ENCODE peak calls at places on chromosomes 11 and 22, in four cellular contexts. Q is C1 segment of cervical spinal cord, X is foreskin melanocyte, V is EL. L is an unnamed sample.
A peak's percentile ranks its signal among the peaks of the same experiment; 100 is the strongest.

GRCh38 chr11:30091728-30092127 is 74.9 kb upstream of the KCNA4 start:
- DNase-seq in Q (no peak), X (no peak), V (no peak), L (no peak)

GRCh38 chr22:21902296-21903087 is 35.0 kb upstream of the MAPK1 start:
- DNase-seq in Q (no peak), X (no peak), V (no peak), L (peak; percentile 56)

GRCh38 chr11:112320668-112321067 is 60.0 kb upstream of the PLET1 start:
- DNase-seq in Q (no peak), X (peak; percentile 56), V (peak; percentile 87), L (no peak)

GRCh38 chr11:122852071-122852831 is 14.0 kb downstream of the CRTAM start:
- DNase-seq in Q (no peak), X (no peak), V (peak; percentile 45), L (no peak)

GRCh38 chr11:62400760-62401159 is 18.1 kb upstream of the SCGB1A1 start:
- DNase-seq in Q (peak; percentile 62), X (no peak), V (peak; percentile 61), L (no peak)

GRCh38 chr22:27186643-27187042 is 529.3 kb downstream of the MIAT start:
- DNase-seq in Q (no peak), X (no peak), V (no peak), L (no peak)

GRCh38 chr11:107836811-107837210 is 21.8 kb downstream of the SLC35F2 start:
- DNase-seq in Q (no peak), X (no peak), V (no peak), L (no peak)

GRCh38 chr11:59818572-59818971 is 8.0 kb upstream of the MRPL16 start:
- DNase-seq in Q (no peak), X (no peak), V (no peak), L (no peak)

GRCh38 chr11:60836866-60837510 is 4.9 kb upstream of the CCDC86 start:
- DNase-seq in Q (no peak), X (no peak), V (no peak), L (no peak)

GRCh38 chr11:129148487-129148886 is 43.6 kb downstream of the ARHGAP32 start:
- DNase-seq in Q (no peak), X (no peak), V (no peak), L (no peak)

GRCh38 chr11:75240381-75241035 is at the start of gene TPBGL:
- DNase-seq in Q (no peak), X (no peak), V (peak; percentile 15), L (no peak)

GRCh38 chr11:64249038-64249437 is 2.3 kb upstream of the PLCB3 start:
- DNase-seq in Q (no peak), X (no peak), V (no peak), L (no peak)

GRCh38 chr22:36336246-36337182 is 51.3 kb downstream of the MYH9 start:
- DNase-seq in Q (no peak), X (no peak), V (no peak), L (no peak)

GRCh38 chr11:74319139-74319538 is 7.7 kb upstream of the P4HA3 start:
- DNase-seq in Q (no peak), X (peak; percentile 58), V (peak; percentile 87), L (no peak)

GRCh38 chr22:24118689-24119384 is 62.5 kb upstream of the SUSD2 start:
- DNase-seq in Q (peak; percentile 38), X (no peak), V (no peak), L (no peak)

GRCh38 chr11:88494857-88495256 is 157.3 kb upstream of the CTSC start:
- DNase-seq in Q (no peak), X (no peak), V (no peak), L (no peak)

GRCh38 chr11:118448294-118448693 is 12.0 kb downstream of the KMT2A start:
- DNase-seq in Q (no peak), X (no peak), V (peak; percentile 52), L (peak; percentile 67)

GRCh38 chr11:61749607-61750217 is 2.7 kb upstream of the MYRF start:
- DNase-seq in Q (peak; percentile 85), X (peak; percentile 74), V (no peak), L (no peak)

GRCh38 chr22:23283591-23284503 is 103.5 kb downstream of the BCR start:
- DNase-seq in Q (peak; percentile 15), X (no peak), V (no peak), L (no peak)

GRCh38 chr22:47618611-47619010 is 856.2 kb downstream of the TBC1D22A start:
- DNase-seq in Q (no peak), X (no peak), V (no peak), L (no peak)

GRCh38 chr11:10483174-10483573 is 28.1 kb downstream of the AMPD3 start:
- DNase-seq in Q (no peak), X (no peak), V (no peak), L (no peak)

GRCh38 chr22:22167791-22168189 is 76.8 kb upstream of the VPREB1 start:
- DNase-seq in Q (no peak), X (no peak), V (no peak), L (peak; percentile 79)

GRCh38 chr11:3810951-3811350 is 2.6 kb downstream of the PGAP2 start:
- DNase-seq in Q (no peak), X (no peak), V (no peak), L (no peak)

GRCh38 chr11:47356129-47356997 is 3.9 kb upstream of the MYBPC3 start:
- DNase-seq in Q (no peak), X (no peak), V (no peak), L (no peak)

GRCh38 chr11:123586568-123586967 is 67.9 kb downstream of the SCN3B start:
- DNase-seq in Q (no peak), X (no peak), V (no peak), L (no peak)

GRCh38 chr11:131748146-131749050 is 378.0 kb downstream of the NTM start:
- DNase-seq in Q (peak; percentile 39), X (peak; percentile 49), V (peak; percentile 72), L (no peak)

GRCh38 chr11:69040581-69041260 is 8.0 kb upstream of the TPCN2 start:
- DNase-seq in Q (no peak), X (peak; percentile 96), V (peak; percentile 85), L (no peak)

GRCh38 chr11:82046778-82047177 is 686.9 kb downstream of the FAM181B start:
- DNase-seq in Q (no peak), X (no peak), V (no peak), L (no peak)

GRCh38 chr11:18617688-18618340 is 16.3 kb downstream of the SPTY2D1 start:
- DNase-seq in Q (no peak), X (no peak), V (no peak), L (peak; percentile 15)

GRCh38 chr11:33989461-33989860 is 62.1 kb upstream of the CAPRIN1 start:
- DNase-seq in Q (no peak), X (no peak), V (no peak), L (no peak)

GRCh38 chr22:19886605-19887250 is 32.1 kb upstream of the GNB1L start:
- DNase-seq in Q (no peak), X (no peak), V (peak; percentile 56), L (no peak)

GRCh38 chr22:36356708-36357694 is 30.8 kb downstream of the MYH9 start:
- DNase-seq in Q (no peak), X (no peak), V (no peak), L (no peak)

GRCh38 chr22:34886812-34887211 is 179.1 kb upstream of the ISX start:
- DNase-seq in Q (no peak), X (no peak), V (no peak), L (no peak)

L was measured in GM12878.